ENCODE peak calls at places on chromosomes 7 and 10, in ten cellular contexts. H, M, F, R, L, X, E, U, S and C are unnamed samples.

GRCh38 chr7:112715525-112715924 is 74.7 kb downstream of the TMEM168 start:
- DNase-seq in H (no peak), M (no peak), F (no peak), R (no peak), L (no peak), X (no peak), E (no peak), U (no peak), S (no peak), C (no peak)

GRCh38 chr7:89474456-89474855 is 678.9 kb upstream of the TEX47 start:
- DNase-seq in H (no peak), M (no peak), F (no peak), R (no peak), L (no peak), X (no peak), E (no peak), U (no peak), S (no peak), C (no peak)

GRCh38 chr10:108465871-108466641 is 1301.5 kb upstream of the SORCS1 start:
- DNase-seq in H (no peak), M (no peak), F (no peak), R (no peak), L (peak), X (peak), E (no peak), U (peak), S (no peak), C (no peak)

GRCh38 chr7:34451923-34452322 is 206.1 kb upstream of the NPSR1 start:
- DNase-seq in H (no peak), M (no peak), F (peak), R (no peak), L (no peak), X (no peak), E (peak), U (no peak), S (no peak), C (no peak)

GRCh38 chr10:132556994-132557441 is 19.4 kb downstream of the INPP5A start:
- DNase-seq in H (no peak), M (no peak), F (no peak), R (no peak), L (no peak), X (no peak), E (no peak), U (peak), S (no peak), C (no peak)

GRCh38 chr7:139036901-139037300 is 1.1 kb upstream of the ZC3HAV1L start:
- DNase-seq in H (no peak), M (no peak), F (no peak), R (no peak), L (no peak), X (no peak), E (no peak), U (no peak), S (no peak), C (no peak)

GRCh38 chr10:115402690-115403089 is 309.5 kb downstream of the ATRNL1 start:
- DNase-seq in H (no peak), M (no peak), F (peak), R (no peak), L (no peak), X (no peak), E (peak), U (no peak), S (no peak), C (no peak)

GRCh38 chr7:1703475-1704325 is 33.6 kb downstream of the ELFN1 start:
- DNase-seq in H (no peak), M (peak), F (no peak), R (no peak), L (peak), X (peak), E (no peak), U (peak), S (no peak), C (no peak)

GRCh38 chr7:13321321-13321720 is 633.9 kb downstream of the ARL4A start:
- DNase-seq in H (no peak), M (no peak), F (no peak), R (no peak), L (no peak), X (no peak), E (no peak), U (no peak), S (no peak), C (no peak)